ENCODE peak calls at places on chromosomes 7 and 10, in nine cellular contexts. One of them, this sample, is unnamed.

GRCh38 chr7:44387427-44387826 is 62.0 kb upstream of the CAMK2B start:
- DNase-seq in PC-3: no peak
- DNase-seq in Calu3: no peak
- DNase-seq in T-helper 9 cell: no peak
- DNase-seq in EL: no peak
- DNase-seq in hippocampal formation: no peak
- DNase-seq in activated naive CD8-positive, alpha-beta T cell treated with anti-CD3 and anti-CD28 coated beads for 36 hours: no peak
- DNase-seq in non-pigmented ciliary epithelial cell: no peak
- DNase-seq in GM23338: no peak
- DNase-seq in this sample: no peak

GRCh38 chr10:5890519-5890878 is 456 bp downstream of the FBH1 start:
- DNase-seq in EL: peak; percentile 40
- DNase-seq in non-pigmented ciliary epithelial cell: no peak
- DNase-seq in T-helper 9 cell: peak; percentile 13
- DNase-seq in GM23338: peak; percentile 45
- DNase-seq in activated naive CD8-positive, alpha-beta T cell treated with anti-CD3 and anti-CD28 coated beads for 36 hours: peak; percentile 39
- DNase-seq in Calu3: peak; percentile 11
- DNase-seq in PC-3: peak; percentile 1
- DNase-seq in hippocampal formation: no peak
- DNase-seq in this sample: no peak

GRCh38 chr10:29585488-29585976 is 49.2 kb downstream of the SVIL start:
- DNase-seq in activated naive CD8-positive, alpha-beta T cell treated with anti-CD3 and anti-CD28 coated beads for 36 hours: no peak
- DNase-seq in EL: no peak
- DNase-seq in PC-3: peak; percentile 44
- DNase-seq in hippocampal formation: no peak
- DNase-seq in non-pigmented ciliary epithelial cell: no peak
- DNase-seq in T-helper 9 cell: no peak
- DNase-seq in GM23338: peak; percentile 81
- DNase-seq in Calu3: no peak
- DNase-seq in this sample: no peak

GRCh38 chr7:139596626-139597025 is 73.1 kb downstream of the CLEC2L start:
- DNase-seq in PC-3: no peak
- DNase-seq in GM23338: no peak
- DNase-seq in hippocampal formation: no peak
- DNase-seq in Calu3: no peak
- DNase-seq in EL: no peak
- DNase-seq in activated naive CD8-positive, alpha-beta T cell treated with anti-CD3 and anti-CD28 coated beads for 36 hours: no peak
- DNase-seq in non-pigmented ciliary epithelial cell: no peak
- DNase-seq in T-helper 9 cell: no peak
- DNase-seq in this sample: no peak

GRCh38 chr10:80154626-80154977 is 22.1 kb downstream of the PLAC9 start:
- DNase-seq in EL: no peak
- DNase-seq in hippocampal formation: no peak
- DNase-seq in PC-3: no peak
- DNase-seq in Calu3: no peak
- DNase-seq in T-helper 9 cell: no peak
- DNase-seq in activated naive CD8-positive, alpha-beta T cell treated with anti-CD3 and anti-CD28 coated beads for 36 hours: no peak
- DNase-seq in GM23338: no peak
- DNase-seq in non-pigmented ciliary epithelial cell: no peak
- DNase-seq in this sample: no peak

GRCh38 chr7:158270106-158270775 is 317.4 kb downstream of the PTPRN2 start:
- DNase-seq in hippocampal formation: no peak
- DNase-seq in GM23338: no peak
- DNase-seq in Calu3: no peak
- DNase-seq in EL: no peak
- DNase-seq in PC-3: no peak
- DNase-seq in non-pigmented ciliary epithelial cell: no peak
- DNase-seq in activated naive CD8-positive, alpha-beta T cell treated with anti-CD3 and anti-CD28 coated beads for 36 hours: no peak
- DNase-seq in T-helper 9 cell: no peak
- DNase-seq in this sample: no peak

GRCh38 chr7:27211084-27211446 is 11.2 kb upstream of the HOXA13 start:
- DNase-seq in GM23338: no peak
- DNase-seq in non-pigmented ciliary epithelial cell: no peak
- DNase-seq in T-helper 9 cell: no peak
- DNase-seq in Calu3: no peak
- DNase-seq in hippocampal formation: no peak
- DNase-seq in PC-3: no peak
- DNase-seq in EL: no peak
- DNase-seq in activated naive CD8-positive, alpha-beta T cell treated with anti-CD3 and anti-CD28 coated beads for 36 hours: no peak
- DNase-seq in this sample: no peak

GRCh38 chr7:150398108-150398964 is 19.2 kb downstream of the ZNF775 start:
- DNase-seq in non-pigmented ciliary epithelial cell: no peak
- DNase-seq in GM23338: no peak
- DNase-seq in activated naive CD8-positive, alpha-beta T cell treated with anti-CD3 and anti-CD28 coated beads for 36 hours: no peak
- DNase-seq in hippocampal formation: no peak
- DNase-seq in PC-3: no peak
- DNase-seq in T-helper 9 cell: no peak
- DNase-seq in EL: no peak
- DNase-seq in Calu3: no peak
- DNase-seq in this sample: no peak

GRCh38 chr10:103784723-103785418 is 70.5 kb downstream of the SH3PXD2A start:
- DNase-seq in activated naive CD8-positive, alpha-beta T cell treated with anti-CD3 and anti-CD28 coated beads for 36 hours: no peak
- DNase-seq in PC-3: no peak
- DNase-seq in Calu3: no peak
- DNase-seq in GM23338: no peak
- DNase-seq in non-pigmented ciliary epithelial cell: no peak
- DNase-seq in T-helper 9 cell: no peak
- DNase-seq in hippocampal formation: no peak
- DNase-seq in EL: no peak
- DNase-seq in this sample: no peak

GRCh38 chr7:2670720-2671391 is 17.1 kb upstream of the AMZ1 start:
- DNase-seq in hippocampal formation: peak; percentile 42
- DNase-seq in PC-3: peak; percentile 69
- DNase-seq in T-helper 9 cell: peak; percentile 57
- DNase-seq in EL: peak; percentile 57
- DNase-seq in GM23338: peak; percentile 94
- DNase-seq in activated naive CD8-positive, alpha-beta T cell treated with anti-CD3 and anti-CD28 coated beads for 36 hours: peak; percentile 75
- DNase-seq in non-pigmented ciliary epithelial cell: no peak
- DNase-seq in Calu3: peak; percentile 90
- DNase-seq in this sample: no peak

GRCh38 chr10:120480065-120480600 is 23.1 kb downstream of the PLPP4 start:
- DNase-seq in T-helper 9 cell: no peak
- DNase-seq in Calu3: no peak
- DNase-seq in non-pigmented ciliary epithelial cell: no peak
- DNase-seq in PC-3: peak; percentile 25
- DNase-seq in activated naive CD8-positive, alpha-beta T cell treated with anti-CD3 and anti-CD28 coated beads for 36 hours: no peak
- DNase-seq in EL: no peak
- DNase-seq in GM23338: peak; percentile 30
- DNase-seq in hippocampal formation: no peak
- DNase-seq in this sample: no peak

GRCh38 chr10:7275761-7276440 is 134.9 kb downstream of the SFMBT2 start:
- DNase-seq in Calu3: no peak
- DNase-seq in EL: no peak
- DNase-seq in activated naive CD8-positive, alpha-beta T cell treated with anti-CD3 and anti-CD28 coated beads for 36 hours: peak; percentile 12
- DNase-seq in non-pigmented ciliary epithelial cell: no peak
- DNase-seq in T-helper 9 cell: no peak
- DNase-seq in PC-3: no peak
- DNase-seq in hippocampal formation: no peak
- DNase-seq in GM23338: no peak
- DNase-seq in this sample: no peak

GRCh38 chr10:103445767-103446567 is 6.2 kb downstream of the CALHM2 start:
- DNase-seq in GM23338: no peak
- DNase-seq in non-pigmented ciliary epithelial cell: no peak
- DNase-seq in T-helper 9 cell: no peak
- DNase-seq in EL: peak; percentile 76
- DNase-seq in PC-3: no peak
- DNase-seq in activated naive CD8-positive, alpha-beta T cell treated with anti-CD3 and anti-CD28 coated beads for 36 hours: no peak
- DNase-seq in hippocampal formation: no peak
- DNase-seq in Calu3: no peak
- DNase-seq in this sample: no peak

GRCh38 chr10:113872139-113873030 is 17.9 kb downstream of the NHLRC2 start:
- DNase-seq in PC-3: no peak
- DNase-seq in non-pigmented ciliary epithelial cell: no peak
- DNase-seq in Calu3: no peak
- DNase-seq in hippocampal formation: no peak
- DNase-seq in activated naive CD8-positive, alpha-beta T cell treated with anti-CD3 and anti-CD28 coated beads for 36 hours: no peak
- DNase-seq in GM23338: no peak
- DNase-seq in T-helper 9 cell: no peak
- DNase-seq in EL: no peak
- DNase-seq in this sample: no peak

GRCh38 chr10:1715821-1716220 is 21.5 kb downstream of the ADARB2 start:
- DNase-seq in T-helper 9 cell: no peak
- DNase-seq in non-pigmented ciliary epithelial cell: no peak
- DNase-seq in PC-3: peak; percentile 19
- DNase-seq in GM23338: peak; percentile 69
- DNase-seq in hippocampal formation: no peak
- DNase-seq in activated naive CD8-positive, alpha-beta T cell treated with anti-CD3 and anti-CD28 coated beads for 36 hours: peak; percentile 3
- DNase-seq in Calu3: peak; percentile 36
- DNase-seq in EL: no peak
- DNase-seq in this sample: no peak

GRCh38 chr10:129945941-129946760 is 17.9 kb downstream of the EBF3 start:
- DNase-seq in GM23338: no peak
- DNase-seq in T-helper 9 cell: no peak
- DNase-seq in EL: no peak
- DNase-seq in activated naive CD8-positive, alpha-beta T cell treated with anti-CD3 and anti-CD28 coated beads for 36 hours: no peak
- DNase-seq in non-pigmented ciliary epithelial cell: no peak
- DNase-seq in Calu3: no peak
- DNase-seq in hippocampal formation: no peak
- DNase-seq in PC-3: no peak
- DNase-seq in this sample: no peak

GRCh38 chr10:97336942-97337719 is 2.6 kb upstream of the FRAT2 start:
- DNase-seq in Calu3: peak; percentile 39
- DNase-seq in GM23338: peak; percentile 79
- DNase-seq in EL: no peak
- DNase-seq in T-helper 9 cell: no peak
- DNase-seq in activated naive CD8-positive, alpha-beta T cell treated with anti-CD3 and anti-CD28 coated beads for 36 hours: no peak
- DNase-seq in PC-3: peak; percentile 60
- DNase-seq in non-pigmented ciliary epithelial cell: no peak
- DNase-seq in hippocampal formation: no peak
- DNase-seq in this sample: no peak

GRCh38 chr10:114301177-114301576 is 62.1 kb downstream of the VWA2 start:
- DNase-seq in EL: no peak
- DNase-seq in Calu3: no peak
- DNase-seq in non-pigmented ciliary epithelial cell: no peak
- DNase-seq in PC-3: peak; percentile 76
- DNase-seq in GM23338: no peak
- DNase-seq in hippocampal formation: no peak
- DNase-seq in activated naive CD8-positive, alpha-beta T cell treated with anti-CD3 and anti-CD28 coated beads for 36 hours: no peak
- DNase-seq in T-helper 9 cell: no peak
- DNase-seq in this sample: no peak

GRCh38 chr10:120517196-120517595 is 60.2 kb downstream of the PLPP4 start:
- DNase-seq in hippocampal formation: peak; percentile 48
- DNase-seq in T-helper 9 cell: no peak
- DNase-seq in Calu3: no peak
- DNase-seq in GM23338: no peak
- DNase-seq in PC-3: no peak
- DNase-seq in non-pigmented ciliary epithelial cell: no peak
- DNase-seq in activated naive CD8-positive, alpha-beta T cell treated with anti-CD3 and anti-CD28 coated beads for 36 hours: no peak
- DNase-seq in EL: no peak
- DNase-seq in this sample: no peak

GRCh38 chr10:4767033-4767814 is 58.8 kb upstream of the AKR1E2 start:
- DNase-seq in GM23338: peak; percentile 30
- DNase-seq in activated naive CD8-positive, alpha-beta T cell treated with anti-CD3 and anti-CD28 coated beads for 36 hours: no peak
- DNase-seq in PC-3: peak; percentile 52
- DNase-seq in Calu3: peak; percentile 30
- DNase-seq in non-pigmented ciliary epithelial cell: no peak
- DNase-seq in hippocampal formation: peak; percentile 8
- DNase-seq in T-helper 9 cell: no peak
- DNase-seq in EL: peak; percentile 58
- DNase-seq in this sample: no peak

GRCh38 chr7:36969376-36969775 is 245.1 kb upstream of the AOAH start:
- DNase-seq in activated naive CD8-positive, alpha-beta T cell treated with anti-CD3 and anti-CD28 coated beads for 36 hours: no peak
- DNase-seq in PC-3: no peak
- DNase-seq in EL: no peak
- DNase-seq in T-helper 9 cell: no peak
- DNase-seq in GM23338: no peak
- DNase-seq in non-pigmented ciliary epithelial cell: no peak
- DNase-seq in Calu3: no peak
- DNase-seq in hippocampal formation: no peak
- DNase-seq in this sample: no peak

GRCh38 chr7:154987571-154987970 is 15.4 kb downstream of the PAXIP1 start:
- DNase-seq in hippocampal formation: no peak
- DNase-seq in T-helper 9 cell: no peak
- DNase-seq in non-pigmented ciliary epithelial cell: no peak
- DNase-seq in PC-3: no peak
- DNase-seq in EL: no peak
- DNase-seq in activated naive CD8-positive, alpha-beta T cell treated with anti-CD3 and anti-CD28 coated beads for 36 hours: no peak
- DNase-seq in Calu3: no peak
- DNase-seq in GM23338: no peak
- DNase-seq in this sample: no peak

GRCh38 chr7:101066141-101066857 is 19.0 kb upstream of the TRIM56 start:
- DNase-seq in hippocampal formation: no peak
- DNase-seq in PC-3: no peak
- DNase-seq in T-helper 9 cell: no peak
- DNase-seq in EL: no peak
- DNase-seq in activated naive CD8-positive, alpha-beta T cell treated with anti-CD3 and anti-CD28 coated beads for 36 hours: no peak
- DNase-seq in Calu3: no peak
- DNase-seq in non-pigmented ciliary epithelial cell: no peak
- DNase-seq in GM23338: peak; percentile 23
- DNase-seq in this sample: no peak

GRCh38 chr10:65861249-65861648 is 1064.6 kb upstream of the LRRTM3 start:
- DNase-seq in hippocampal formation: no peak
- DNase-seq in EL: no peak
- DNase-seq in T-helper 9 cell: no peak
- DNase-seq in GM23338: no peak
- DNase-seq in activated naive CD8-positive, alpha-beta T cell treated with anti-CD3 and anti-CD28 coated beads for 36 hours: no peak
- DNase-seq in non-pigmented ciliary epithelial cell: peak; percentile 10
- DNase-seq in Calu3: peak; percentile 28
- DNase-seq in PC-3: peak; percentile 92
- DNase-seq in this sample: no peak

GRCh38 chr7:98287486-98287959 is 6.0 kb downstream of the BRI3 start:
- DNase-seq in T-helper 9 cell: no peak
- DNase-seq in GM23338: peak; percentile 84
- DNase-seq in PC-3: no peak
- DNase-seq in non-pigmented ciliary epithelial cell: no peak
- DNase-seq in activated naive CD8-positive, alpha-beta T cell treated with anti-CD3 and anti-CD28 coated beads for 36 hours: no peak
- DNase-seq in EL: no peak
- DNase-seq in hippocampal formation: no peak
- DNase-seq in Calu3: peak; percentile 62
- DNase-seq in this sample: no peak

GRCh38 chr7:97421307-97421905 is 303.9 kb downstream of the SDHAF3 start:
- DNase-seq in non-pigmented ciliary epithelial cell: no peak
- DNase-seq in GM23338: no peak
- DNase-seq in T-helper 9 cell: no peak
- DNase-seq in activated naive CD8-positive, alpha-beta T cell treated with anti-CD3 and anti-CD28 coated beads for 36 hours: no peak
- DNase-seq in Calu3: no peak
- DNase-seq in PC-3: no peak
- DNase-seq in EL: no peak
- DNase-seq in hippocampal formation: no peak
- DNase-seq in this sample: no peak

GRCh38 chr7:526474-527034 is 6.9 kb upstream of the PDGFA start:
- DNase-seq in EL: no peak
- DNase-seq in T-helper 9 cell: no peak
- DNase-seq in activated naive CD8-positive, alpha-beta T cell treated with anti-CD3 and anti-CD28 coated beads for 36 hours: no peak
- DNase-seq in GM23338: no peak
- DNase-seq in hippocampal formation: no peak
- DNase-seq in Calu3: no peak
- DNase-seq in non-pigmented ciliary epithelial cell: no peak
- DNase-seq in PC-3: no peak
- DNase-seq in this sample: no peak

GRCh38 chr10:43128331-43128730 is 9.9 kb upstream of the CSGALNACT2 start:
- DNase-seq in non-pigmented ciliary epithelial cell: no peak
- DNase-seq in hippocampal formation: no peak
- DNase-seq in PC-3: no peak
- DNase-seq in EL: no peak
- DNase-seq in GM23338: no peak
- DNase-seq in T-helper 9 cell: no peak
- DNase-seq in activated naive CD8-positive, alpha-beta T cell treated with anti-CD3 and anti-CD28 coated beads for 36 hours: no peak
- DNase-seq in Calu3: no peak
- DNase-seq in this sample: no peak

GRCh38 chr7:47415289-47416212 is 166.4 kb downstream of the TNS3 start:
- DNase-seq in hippocampal formation: no peak
- DNase-seq in EL: no peak
- DNase-seq in activated naive CD8-positive, alpha-beta T cell treated with anti-CD3 and anti-CD28 coated beads for 36 hours: no peak
- DNase-seq in GM23338: no peak
- DNase-seq in non-pigmented ciliary epithelial cell: no peak
- DNase-seq in Calu3: no peak
- DNase-seq in PC-3: no peak
- DNase-seq in T-helper 9 cell: no peak
- DNase-seq in this sample: no peak

GRCh38 chr7:130721486-130722277 is 12.3 kb downstream of the KLF14 start:
- DNase-seq in non-pigmented ciliary epithelial cell: peak; percentile 45
- DNase-seq in hippocampal formation: peak; percentile 52
- DNase-seq in activated naive CD8-positive, alpha-beta T cell treated with anti-CD3 and anti-CD28 coated beads for 36 hours: peak; percentile 7
- DNase-seq in Calu3: peak; percentile 69
- DNase-seq in T-helper 9 cell: no peak
- DNase-seq in EL: peak; percentile 65
- DNase-seq in GM23338: peak; percentile 81
- DNase-seq in PC-3: peak; percentile 69
- DNase-seq in this sample: no peak

GRCh38 chr7:23356726-23357125 is 57.6 kb downstream of the MALSU1 start:
- DNase-seq in hippocampal formation: no peak
- DNase-seq in non-pigmented ciliary epithelial cell: no peak
- DNase-seq in PC-3: peak; percentile 39
- DNase-seq in GM23338: no peak
- DNase-seq in EL: peak; percentile 33
- DNase-seq in activated naive CD8-positive, alpha-beta T cell treated with anti-CD3 and anti-CD28 coated beads for 36 hours: no peak
- DNase-seq in T-helper 9 cell: no peak
- DNase-seq in Calu3: no peak
- DNase-seq in this sample: no peak

This sample was measured in cortex of kidney.